ENCODE peak calls at places on chromosomes 5 and 9, in five cellular contexts. One of them, this sample, is unnamed.

GRCh38 chr5:157384971-157385709 is 74.9 kb upstream of the NIPAL4 start:
- DNase-seq in HepG2: no peak
- DNase-seq in SK-N-SH: peak
- DNase-seq in IMR-90: peak
- DNase-seq in K562: no peak
- DNase-seq in this sample: no peak

GRCh38 chr5:168207450-168208029 is 83.9 kb upstream of the WWC1 start:
- DNase-seq in IMR-90: no peak
- DNase-seq in HepG2: no peak
- DNase-seq in SK-N-SH: no peak
- DNase-seq in K562: no peak
- DNase-seq in this sample: no peak

GRCh38 chr9:20242767-20243166 is 379.5 kb downstream of the MLLT3 start:
- DNase-seq in SK-N-SH: no peak
- DNase-seq in K562: no peak
- DNase-seq in HepG2: no peak
- DNase-seq in IMR-90: no peak
- DNase-seq in this sample: peak

GRCh38 chr5:96157077-96157780 is 195.6 kb upstream of the ELL2 start:
- DNase-seq in K562: no peak
- DNase-seq in HepG2: no peak
- DNase-seq in IMR-90: no peak
- DNase-seq in SK-N-SH: no peak
- DNase-seq in this sample: no peak

GRCh38 chr9:106432631-106433030 is 430.3 kb upstream of the ZNF462 start:
- DNase-seq in SK-N-SH: no peak
- DNase-seq in IMR-90: no peak
- DNase-seq in K562: no peak
- DNase-seq in HepG2: no peak
- DNase-seq in this sample: no peak

GRCh38 chr9:107438211-107439030 is 51.1 kb downstream of the KLF4 start:
- DNase-seq in K562: no peak
- DNase-seq in IMR-90: no peak
- DNase-seq in HepG2: no peak
- DNase-seq in SK-N-SH: no peak
- DNase-seq in this sample: no peak

GRCh38 chr9:7042124-7042523 is 284.4 kb downstream of the KDM4C start:
- DNase-seq in K562: no peak
- DNase-seq in HepG2: no peak
- DNase-seq in SK-N-SH: no peak
- DNase-seq in IMR-90: peak
- DNase-seq in this sample: no peak

GRCh38 chr5:62178258-62178657 is 127.7 kb upstream of the KIF2A start:
- DNase-seq in K562: no peak
- DNase-seq in SK-N-SH: no peak
- DNase-seq in HepG2: no peak
- DNase-seq in IMR-90: no peak
- DNase-seq in this sample: no peak

GRCh38 chr9:69660304-69660703 is 11.9 kb downstream of the APBA1 start:
- DNase-seq in IMR-90: no peak
- DNase-seq in K562: no peak
- DNase-seq in SK-N-SH: no peak
- DNase-seq in HepG2: no peak
- DNase-seq in this sample: no peak
- TF ChIP-seq MXI1 in IMR-90: no peak
- TF ChIP-seq MXI1 in K562: no peak
- TF ChIP-seq MXI1 in SK-N-SH: no peak
- TF ChIP-seq MXI1 in HepG2: no peak
- TF ChIP-seq MXI1 in this sample: no peak

GRCh38 chr9:77817590-77818311 is 169.6 kb upstream of the GNA14 start:
- DNase-seq in IMR-90: no peak
- DNase-seq in HepG2: no peak
- DNase-seq in SK-N-SH: no peak
- DNase-seq in K562: no peak
- DNase-seq in this sample: no peak
- H2AFZ ChIP-seq in IMR-90: no peak
- H2AFZ ChIP-seq in HepG2: no peak
- H2AFZ ChIP-seq in SK-N-SH: no peak
- H2AFZ ChIP-seq in K562: no peak
- H2AFZ ChIP-seq in this sample: no peak

GRCh38 chr5:92042237-92042636 is 659.1 kb upstream of the ARRDC3 start:
- DNase-seq in K562: no peak
- DNase-seq in HepG2: no peak
- DNase-seq in SK-N-SH: no peak
- DNase-seq in IMR-90: no peak
- DNase-seq in this sample: no peak
- TF ChIP-seq MXI1 in K562: no peak
- TF ChIP-seq MXI1 in HepG2: no peak
- TF ChIP-seq MXI1 in SK-N-SH: no peak
- TF ChIP-seq MXI1 in IMR-90: no peak
- TF ChIP-seq MXI1 in this sample: no peak

GRCh38 chr5:103919526-103919925 is 356.9 kb upstream of the NUDT12 start:
- DNase-seq in IMR-90: no peak
- DNase-seq in K562: no peak
- DNase-seq in HepG2: no peak
- DNase-seq in SK-N-SH: no peak
- DNase-seq in this sample: no peak
- H2AFZ ChIP-seq in IMR-90: no peak
- H2AFZ ChIP-seq in K562: no peak
- H2AFZ ChIP-seq in HepG2: no peak
- H2AFZ ChIP-seq in SK-N-SH: peak
- H2AFZ ChIP-seq in this sample: no peak

GRCh38 chr9:17635115-17635890 is 56.4 kb downstream of the SH3GL2 start:
- DNase-seq in K562: no peak
- DNase-seq in HepG2: no peak
- DNase-seq in SK-N-SH: no peak
- DNase-seq in IMR-90: no peak
- DNase-seq in this sample: no peak
- TF ChIP-seq MXI1 in K562: no peak
- TF ChIP-seq MXI1 in HepG2: no peak
- TF ChIP-seq MXI1 in SK-N-SH: no peak
- TF ChIP-seq MXI1 in IMR-90: no peak
- TF ChIP-seq MXI1 in this sample: no peak

DNA sequence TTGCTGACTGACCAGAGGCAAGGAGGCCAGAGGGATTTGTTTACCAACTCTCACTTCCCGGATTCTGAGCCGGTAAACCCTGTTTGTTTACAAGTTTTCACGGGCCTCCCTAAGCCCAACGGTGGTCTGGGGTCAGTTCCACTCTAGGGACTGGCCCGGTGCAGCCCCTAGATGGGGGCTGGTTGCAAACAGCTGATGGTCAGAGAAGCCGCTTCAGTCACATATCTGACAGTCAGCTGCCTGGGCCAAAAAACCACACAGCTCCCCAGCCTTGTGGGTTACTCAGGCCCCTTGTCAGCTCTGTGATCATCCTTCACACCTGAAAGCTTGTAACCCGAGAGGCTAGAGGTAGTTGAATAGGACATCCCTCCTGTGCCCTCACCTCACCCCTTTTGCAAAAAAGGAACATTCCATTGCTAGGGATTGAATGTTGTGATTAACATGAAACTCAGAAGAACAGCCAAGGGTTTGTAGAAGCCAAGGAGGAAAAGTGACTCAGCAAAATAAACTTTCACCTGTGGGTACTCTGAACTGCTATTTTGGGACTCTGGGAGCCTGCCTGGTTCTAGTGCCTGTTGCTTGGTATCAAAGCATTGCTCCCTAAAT is 40.4 kb downstream of the SAR1B start:
- DNase-seq in IMR-90: peak
- DNase-seq in SK-N-SH: no peak
- DNase-seq in K562: peak
- DNase-seq in HepG2: no peak
- DNase-seq in this sample: no peak
- H2AFZ ChIP-seq in IMR-90: peak
- H2AFZ ChIP-seq in SK-N-SH: peak
- H2AFZ ChIP-seq in K562: peak
- H2AFZ ChIP-seq in HepG2: no peak
- H2AFZ ChIP-seq in this sample: peak

DNA sequence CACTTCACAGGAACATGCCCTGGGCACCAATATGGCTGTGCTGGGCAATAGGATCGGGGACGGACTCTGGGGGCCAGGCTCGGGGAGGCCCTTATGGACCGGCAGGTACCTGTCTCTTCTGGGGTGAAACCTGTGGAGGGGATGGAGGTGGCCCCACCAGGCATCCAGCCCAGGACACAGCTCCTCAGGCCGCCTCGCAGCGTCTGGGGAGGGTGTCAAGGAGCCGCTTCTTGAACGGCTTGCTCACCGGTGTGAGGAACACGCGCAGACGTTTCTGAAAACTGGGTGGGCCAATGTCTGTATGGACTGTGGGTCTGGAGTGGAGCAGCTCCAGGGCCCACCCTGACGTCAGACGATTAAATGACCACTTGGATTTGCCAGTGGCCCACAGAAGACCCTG is 45.8 kb downstream of the PLEKHG4B start:
- DNase-seq in IMR-90: no peak
- DNase-seq in SK-N-SH: peak
- DNase-seq in K562: no peak
- DNase-seq in HepG2: no peak
- DNase-seq in this sample: no peak
- TF ChIP-seq MXI1 in IMR-90: no peak
- TF ChIP-seq MXI1 in SK-N-SH: no peak
- TF ChIP-seq MXI1 in K562: no peak
- TF ChIP-seq MXI1 in HepG2: no peak
- TF ChIP-seq MXI1 in this sample: no peak